ENCODE peak calls at places on chromosomes 7 and 10, in seven cellular contexts. K is HTR-8/SVneo; M is stimulated activated CD8-positive, alpha-beta memory T cell treated with anti-CD3 and anti-CD28 coated beads, Interleukin-12 subunit alpha, Interleukin-12 subunit beta, amount 100 ng/mL, for 1 hour; U is astrocyte of the cerebellum; S is NCI-H460; Q is brain microvascular endothelial cell; V is SW480. C is an unnamed sample.

GRCh38 chr10:79184649-79185048 is 115.9 kb downstream of the ZMIZ1 start:
- DNase-seq in K (no peak), M (no peak), U (no peak), S (no peak), Q (no peak), V (no peak), C (no peak)

GRCh38 chr7:129066290-129067131 is 11.6 kb upstream of the TNPO3 start:
- DNase-seq in K (peak), M (no peak), U (no peak), S (peak), Q (peak), V (peak), C (no peak)

GRCh38 chr10:73771722-73772279 is 10.0 kb upstream of the CHCHD1 start:
- DNase-seq in K (peak), M (peak), U (peak), S (peak), Q (peak), V (no peak), C (no peak)

GRCh38 chr10:43316988-43317387 is 50.1 kb upstream of the RASGEF1A start:
- DNase-seq in K (no peak), M (no peak), U (no peak), S (no peak), Q (no peak), V (no peak), C (no peak)

GRCh38 chr10:31004611-31005193 is 27.0 kb downstream of the ZNF438 start:
- DNase-seq in K (no peak), M (no peak), U (peak), S (peak), Q (peak), V (no peak), C (no peak)

GRCh38 chr10:117237401-117237991 is 3.4 kb upstream of the SLC18A2 start:
- DNase-seq in K (no peak), M (no peak), U (no peak), S (no peak), Q (no peak), V (no peak), C (no peak)

GRCh38 chr10:100739516-100740368 is 5.6 kb upstream of the PAX2 start:
- DNase-seq in K (no peak), M (no peak), U (no peak), S (no peak), Q (no peak), V (peak), C (no peak)

GRCh38 chr7:41298343-41298875 is 404.5 kb downstream of the INHBA start:
- DNase-seq in K (no peak), M (no peak), U (no peak), S (no peak), Q (no peak), V (no peak), C (no peak)

GRCh38 chr7:128939075-128939860 is 1.5 kb downstream of the IRF5 start:
- DNase-seq in K (no peak), M (no peak), U (no peak), S (no peak), Q (no peak), V (no peak), C (no peak)

GRCh38 chr7:148609045-148609725 is 18.6 kb downstream of the C7orf33 start:
- DNase-seq in K (no peak), M (no peak), U (peak), S (no peak), Q (peak), V (no peak), C (no peak)

GRCh38 chr10:12396093-12396492 is 46.7 kb downstream of the CAMK1D start:
- DNase-seq in K (no peak), M (no peak), U (no peak), S (no peak), Q (no peak), V (no peak), C (no peak)

GRCh38 chr10:35392482-35393230 is 56.3 kb downstream of the CCNY start:
- DNase-seq in K (no peak), M (no peak), U (no peak), S (no peak), Q (no peak), V (no peak), C (no peak)

GRCh38 chr10:17256627-17257026 is 28.6 kb downstream of the VIM start:
- DNase-seq in K (no peak), M (no peak), U (no peak), S (no peak), Q (no peak), V (no peak), C (no peak)

GRCh38 chr10:99532687-99533495 is at the start of gene NKX2-3:
- DNase-seq in K (peak), M (no peak), U (no peak), S (peak), Q (no peak), V (peak), C (no peak)

GRCh38 chr7:20114463-20114862 is 102.7 kb downstream of the MACC1 start:
- DNase-seq in K (no peak), M (no peak), U (no peak), S (no peak), Q (peak), V (no peak), C (no peak)

GRCh38 chr10:69345890-69346474 is 67.7 kb downstream of the HK1 start:
- DNase-seq in K (no peak), M (no peak), U (no peak), S (no peak), Q (no peak), V (no peak), C (no peak)

GRCh38 chr7:368651-369475 is 78.9 kb downstream of the FOXL3 start:
- DNase-seq in K (no peak), M (no peak), U (no peak), S (no peak), Q (no peak), V (peak), C (no peak)

GRCh38 chr10:115355162-115355760 is 262.1 kb downstream of the ATRNL1 start:
- DNase-seq in K (peak), M (no peak), U (peak), S (peak), Q (peak), V (peak), C (no peak)

GRCh38 chr7:152986369-152986768 is 226.8 kb downstream of the ACTR3B start:
- DNase-seq in K (no peak), M (no peak), U (no peak), S (no peak), Q (no peak), V (no peak), C (no peak)

GRCh38 chr10:97003804-97004201 is 171.7 kb downstream of the LCOR start:
- DNase-seq in K (no peak), M (no peak), U (no peak), S (no peak), Q (no peak), V (no peak), C (no peak)

GRCh38 chr10:21336476-21337170 is 188.9 kb downstream of the SKIDA1 start:
- DNase-seq in K (peak), M (no peak), U (peak), S (peak), Q (peak), V (peak), C (no peak)

GRCh38 chr7:135774284-135774683 is 25.7 kb upstream of the FAM180A start:
- DNase-seq in K (no peak), M (no peak), U (no peak), S (peak), Q (no peak), V (peak), C (no peak)

C was measured in NK-92 treated with Interleukin-12 subunit alpha and Interleukin-12 subunit beta, amount 100 ng/mL, for 24 hours.